ENCODE peak calls at places on chromosomes 6 and 20, in nine cellular contexts. V, W, D, M, Z, U, A, T and H are unnamed samples.

GRCh38 chr20:23132930-23133559 is 46.9 kb upstream of the CD93 start:
- DNase-seq in V (no peak), W (no peak), D (no peak), M (no peak), Z (peak), U (no peak), A (peak), T (no peak), H (no peak)

GRCh38 chr6:14333556-14334305 is 216.2 kb downstream of the CD83 start:
- DNase-seq in V (no peak), W (peak), D (no peak), M (peak), Z (no peak), U (no peak), A (no peak), T (no peak), H (no peak)

GRCh38 chr6:138440296-138440695 is 36.3 kb downstream of the HEBP2 start:
- DNase-seq in V (no peak), W (no peak), D (no peak), M (no peak), Z (no peak), U (no peak), A (no peak), T (no peak), H (no peak)

GRCh38 chr6:113172531-113172966 is 684.6 kb upstream of the MARCKS start:
- DNase-seq in V (no peak), W (no peak), D (no peak), M (no peak), Z (peak), U (no peak), A (no peak), T (no peak), H (no peak)

GRCh38 chr6:13413466-13413862 is 73.9 kb downstream of the GFOD1 start:
- DNase-seq in V (no peak), W (peak), D (no peak), M (no peak), Z (no peak), U (peak), A (peak), T (no peak), H (no peak)

GRCh38 chr6:65671922-65672321 is 35.1 kb downstream of the EYS start:
- DNase-seq in V (no peak), W (no peak), D (no peak), M (no peak), Z (no peak), U (no peak), A (no peak), T (no peak), H (no peak)

GRCh38 chr6:169420912-169421543 is 167.4 kb upstream of the THBS2 start:
- DNase-seq in V (no peak), W (peak), D (peak), M (no peak), Z (no peak), U (no peak), A (no peak), T (no peak), H (no peak)

GRCh38 chr20:58888103-58888502 is 35.6 kb downstream of the GNAS start:
- DNase-seq in V (no peak), W (no peak), D (no peak), M (no peak), Z (no peak), U (no peak), A (no peak), T (no peak), H (no peak)

GRCh38 chr20:18739785-18740184 is 73.8 kb upstream of the SCP2D1 start:
- DNase-seq in V (no peak), W (peak), D (no peak), M (peak), Z (no peak), U (peak), A (no peak), T (no peak), H (no peak)

GRCh38 chr6:134166529-134167221 is 114.3 kb upstream of the SLC2A12 start:
- DNase-seq in V (peak), W (peak), D (no peak), M (no peak), Z (no peak), U (no peak), A (no peak), T (no peak), H (no peak)

GRCh38 chr20:10504893-10505292 is 69.8 kb downstream of the SLX4IP start:
- DNase-seq in V (peak), W (no peak), D (no peak), M (no peak), Z (no peak), U (peak), A (no peak), T (no peak), H (no peak)

GRCh38 chr6:44076366-44077200 is 50.7 kb downstream of the MRPL14 start:
- DNase-seq in V (no peak), W (no peak), D (peak), M (no peak), Z (peak), U (no peak), A (no peak), T (peak), H (no peak)

GRCh38 chr6:29005183-29005885 is at the start of gene ZNF311:
- DNase-seq in V (peak), W (peak), D (no peak), M (no peak), Z (peak), U (peak), A (no peak), T (peak), H (no peak)

GRCh38 chr6:119163006-119163405 is 84.5 kb upstream of the FAM184A start:
- DNase-seq in V (no peak), W (no peak), D (no peak), M (no peak), Z (no peak), U (no peak), A (no peak), T (no peak), H (no peak)

GRCh38 chr6:43491750-43492661 is 14.6 kb downstream of the TJAP1 start:
- DNase-seq in V (peak), W (peak), D (no peak), M (no peak), Z (peak), U (peak), A (peak), T (peak), H (no peak)

GRCh38 chr20:58566981-58567380 is 51.8 kb upstream of the APCDD1L start:
- DNase-seq in V (no peak), W (no peak), D (no peak), M (no peak), Z (no peak), U (no peak), A (no peak), T (no peak), H (no peak)

GRCh38 chr6:105847433-105847832 is 238.7 kb upstream of the PRDM1 start:
- DNase-seq in V (no peak), W (no peak), D (no peak), M (no peak), Z (no peak), U (no peak), A (no peak), T (no peak), H (no peak)

GRCh38 chr6:32432050-32432450 is 7.6 kb upstream of the HLA-DRA start:
- DNase-seq in V (no peak), W (peak), D (peak), M (no peak), Z (no peak), U (no peak), A (no peak), T (no peak), H (no peak)

GRCh38 chr6:27157461-27158315 is 89.8 kb upstream of the PRSS16 start:
- DNase-seq in V (peak), W (peak), D (peak), M (peak), Z (peak), U (peak), A (no peak), T (no peak), H (no peak)

GRCh38 chr20:3716195-3716834 is 3.9 kb upstream of the SIGLEC1 start:
- DNase-seq in V (no peak), W (peak), D (peak), M (no peak), Z (no peak), U (no peak), A (no peak), T (no peak), H (no peak)

GRCh38 chr6:36904096-36904495 is 18.3 kb downstream of the C6orf89 start:
- DNase-seq in V (no peak), W (no peak), D (no peak), M (no peak), Z (no peak), U (no peak), A (no peak), T (no peak), H (no peak)

GRCh38 chr20:12679456-12679855 is 329.3 kb upstream of the SPTLC3 start:
- DNase-seq in V (no peak), W (no peak), D (no peak), M (no peak), Z (no peak), U (no peak), A (no peak), T (no peak), H (no peak)

GRCh38 chr6:40923326-40923725 is 115.7 kb downstream of the UNC5CL start:
- DNase-seq in V (no peak), W (no peak), D (no peak), M (no peak), Z (no peak), U (no peak), A (no peak), T (no peak), H (no peak)

GRCh38 chr6:11231564-11232176 is 798 bp downstream of the NEDD9 start:
- DNase-seq in V (no peak), W (peak), D (no peak), M (no peak), Z (no peak), U (no peak), A (no peak), T (no peak), H (no peak)

GRCh38 chr6:167400482-167401138 is 75.7 kb downstream of the TTLL2 start:
- DNase-seq in V (no peak), W (no peak), D (no peak), M (no peak), Z (no peak), U (no peak), A (no peak), T (no peak), H (no peak)

GRCh38 chr20:22815584-22815983 is 219.5 kb upstream of the SSTR4 start:
- DNase-seq in V (no peak), W (no peak), D (no peak), M (no peak), Z (no peak), U (no peak), A (no peak), T (no peak), H (no peak)

GRCh38 chr6:44045672-44046015 is 81.6 kb downstream of the MRPL14 start:
- DNase-seq in V (no peak), W (no peak), D (no peak), M (no peak), Z (peak), U (no peak), A (no peak), T (no peak), H (no peak)

GRCh38 chr6:2949536-2950083 is 21.8 kb downstream of the SERPINB6 start:
- DNase-seq in V (no peak), W (no peak), D (no peak), M (no peak), Z (no peak), U (no peak), A (peak), T (no peak), H (no peak)

GRCh38 chr6:74742793-74743508 is 462.9 kb downstream of the COL12A1 start:
- DNase-seq in V (no peak), W (no peak), D (peak), M (no peak), Z (no peak), U (no peak), A (no peak), T (no peak), H (no peak)

DNA sequence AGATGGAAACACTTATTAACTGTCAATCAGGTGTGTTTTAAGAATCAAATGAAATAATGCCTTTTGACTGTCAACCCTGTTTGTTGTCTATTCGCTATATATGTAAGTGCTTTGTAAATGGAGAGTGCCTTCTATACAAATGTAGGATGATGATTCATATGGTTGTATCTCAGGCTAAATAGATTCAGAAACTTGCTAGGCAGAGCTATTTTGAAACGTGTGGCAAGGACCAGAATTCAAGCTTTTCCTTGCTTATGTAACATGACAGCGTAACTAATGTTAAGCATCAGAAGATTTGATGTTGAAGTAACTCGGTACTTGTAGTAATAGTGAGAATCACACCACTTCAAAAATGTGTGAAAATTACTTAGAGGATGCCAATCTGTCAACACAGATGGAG is 3.4 kb downstream of the OGFRL1 start:
- DNase-seq in V (no peak), W (no peak), D (no peak), M (no peak), Z (no peak), U (no peak), A (no peak), T (no peak), H (no peak)
- H3K4me3 ChIP-seq in V (no peak), W (no peak), D (no peak), M (no peak), Z (peak), U (peak), A (peak), T (no peak), H (peak)

GRCh38 chr6:144582939-144583613 is 297.9 kb downstream of the UTRN start:
- DNase-seq in V (peak), W (peak), D (peak), M (no peak), Z (peak), U (no peak), A (no peak), T (peak), H (no peak)
- H3K4me3 ChIP-seq in V (no peak), W (peak), D (peak), M (no peak), Z (peak), U (no peak), A (peak), T (no peak), H (no peak)

GRCh38 chr20:8812818-8813217 is 256.1 kb upstream of the PLCB4 start:
- DNase-seq in V (no peak), W (no peak), D (no peak), M (no peak), Z (peak), U (peak), A (no peak), T (no peak), H (no peak)
- H3K4me3 ChIP-seq in V (no peak), W (no peak), D (no peak), M (no peak), Z (no peak), U (no peak), A (no peak), T (no peak), H (no peak)

GRCh38 chr20:47235111-47235510 is 121.4 kb downstream of the ZMYND8 start:
- DNase-seq in V (no peak), W (no peak), D (no peak), M (no peak), Z (no peak), U (no peak), A (no peak), T (no peak), H (no peak)

GRCh38 chr20:47238780-47239769 is 117.4 kb downstream of the ZMYND8 start:
- DNase-seq in V (no peak), W (no peak), D (no peak), M (no peak), Z (no peak), U (no peak), A (no peak), T (peak), H (no peak)

GRCh38 chr20:47235853-47236638 is 120.5 kb downstream of the ZMYND8 start:
- DNase-seq in V (no peak), W (no peak), D (no peak), M (no peak), Z (no peak), U (no peak), A (no peak), T (no peak), H (no peak)

GRCh38 chr20:47236639-47236900 is 119.9 kb downstream of the ZMYND8 start:
- DNase-seq in V (no peak), W (no peak), D (no peak), M (no peak), Z (no peak), U (no peak), A (no peak), T (no peak), H (no peak)

DNA sequence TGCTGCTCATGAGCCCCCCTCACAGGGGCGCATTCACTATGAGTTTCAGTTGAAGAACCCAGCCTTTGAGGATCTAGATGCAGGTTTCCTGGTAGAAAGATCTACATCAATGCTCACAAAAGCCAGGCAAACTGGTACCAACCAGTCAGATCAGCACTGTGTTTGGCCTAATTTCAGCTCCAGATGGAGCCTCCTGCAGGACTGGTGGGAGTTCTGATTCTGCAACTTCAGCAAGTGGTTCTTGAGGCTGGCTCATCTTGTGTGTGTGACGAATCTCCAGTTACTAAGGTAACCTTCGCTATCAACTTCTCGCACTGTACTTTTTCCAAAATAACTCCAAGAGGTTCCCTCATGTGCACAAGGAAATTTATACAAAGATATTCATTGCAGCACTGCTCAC is 118.8 kb downstream of the ZMYND8 start:
- DNase-seq in V (no peak), W (no peak), D (no peak), M (no peak), Z (no peak), U (no peak), A (no peak), T (no peak), H (no peak)
- H3K4me3 ChIP-seq in V (no peak), W (no peak), D (no peak), M (no peak), Z (no peak), U (no peak), A (no peak), T (no peak), H (no peak)

GRCh38 chr20:45470939-45471338 is 1.4 kb downstream of the WFDC2 start:
- DNase-seq in V (no peak), W (no peak), D (no peak), M (no peak), Z (no peak), U (no peak), A (no peak), T (no peak), H (no peak)
- H3K4me3 ChIP-seq in V (peak), W (no peak), D (no peak), M (peak), Z (peak), U (peak), A (peak), T (peak), H (peak)

DNA sequence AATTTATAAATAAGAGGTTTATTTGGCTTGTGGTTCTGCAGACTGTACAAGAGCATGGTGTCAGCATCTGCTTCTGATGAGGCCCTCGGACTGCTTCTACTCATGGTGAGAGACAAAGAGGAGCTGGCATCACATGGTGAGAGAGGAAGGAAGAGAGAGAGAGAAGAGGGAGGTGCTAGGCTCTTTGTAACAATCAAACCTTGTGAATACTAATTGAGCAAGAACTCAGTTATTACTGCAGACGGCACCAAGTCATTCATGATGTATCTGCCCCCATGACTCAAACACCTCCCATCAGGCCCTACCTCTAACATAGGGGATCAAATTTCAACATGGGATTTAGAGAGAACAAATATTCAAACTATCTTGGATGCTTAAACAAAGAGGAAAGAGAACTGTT is 6.3 kb upstream of the SIRPG start:
- DNase-seq in V (no peak), W (no peak), D (no peak), M (no peak), Z (no peak), U (no peak), A (no peak), T (no peak), H (no peak)
- H3K4me3 ChIP-seq in V (no peak), W (no peak), D (no peak), M (no peak), Z (no peak), U (no peak), A (no peak), T (no peak), H (no peak)

DNA sequence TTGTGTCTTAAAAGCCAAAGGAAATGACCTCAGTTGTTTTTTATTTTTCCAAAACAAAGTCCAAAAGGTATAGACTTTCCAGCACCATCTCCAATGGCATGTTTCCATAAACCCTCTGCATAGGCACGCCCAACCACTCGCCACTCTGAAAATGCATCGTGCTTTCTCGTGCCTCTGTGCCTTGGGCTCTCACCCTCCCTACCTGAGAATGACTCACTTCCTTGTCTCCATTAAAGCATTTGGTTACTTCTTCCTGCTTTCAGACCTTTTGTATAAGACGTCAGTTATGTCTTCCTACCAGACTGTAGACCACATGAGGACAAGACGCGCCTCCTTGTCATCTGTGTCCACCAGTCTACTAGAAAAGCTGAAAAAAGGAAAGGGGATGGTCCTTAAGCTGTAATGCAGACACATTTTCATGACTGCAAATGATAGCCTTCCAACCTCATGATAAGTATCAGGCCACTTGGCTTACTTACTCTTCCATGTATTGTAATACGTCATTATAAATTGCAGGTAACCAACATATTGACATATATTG is 61.2 kb upstream of the CDYL start:
- DNase-seq in V (no peak), W (no peak), D (no peak), M (no peak), Z (no peak), U (no peak), A (peak), T (no peak), H (no peak)
- H3K4me3 ChIP-seq in V (no peak), W (no peak), D (no peak), M (no peak), Z (no peak), U (no peak), A (no peak), T (no peak), H (no peak)